ENCODE peak calls at places on chromosomes 13 and 19, in six cellular contexts. One of them, this sample, is unnamed.

GRCh38 chr19:3359850-3360493 is 6.4 kb upstream of the NFIC start:
- DNase-seq in cardiac fibroblast: no peak
- DNase-seq in WTC11: no peak
- DNase-seq in CD4-positive, alpha-beta T cell: no peak
- DNase-seq in fibroblast of the aortic adventitia: no peak
- DNase-seq in mesothelial cell of epicardium: no peak
- DNase-seq in this sample: no peak

GRCh38 chr19:50994129-50994528 is 7.3 kb downstream of the KLK8 start:
- DNase-seq in cardiac fibroblast: peak
- DNase-seq in WTC11: no peak
- DNase-seq in CD4-positive, alpha-beta T cell: no peak
- DNase-seq in fibroblast of the aortic adventitia: no peak
- DNase-seq in mesothelial cell of epicardium: no peak
- DNase-seq in this sample: no peak

GRCh38 chr19:40640744-40641143 is 39.6 kb downstream of the LTBP4 start:
- DNase-seq in cardiac fibroblast: peak
- DNase-seq in WTC11: no peak
- DNase-seq in CD4-positive, alpha-beta T cell: no peak
- DNase-seq in fibroblast of the aortic adventitia: peak
- DNase-seq in mesothelial cell of epicardium: no peak
- DNase-seq in this sample: no peak

GRCh38 chr13:107447591-107447990 is 767.7 kb downstream of the LIG4 start:
- DNase-seq in cardiac fibroblast: no peak
- DNase-seq in WTC11: no peak
- DNase-seq in CD4-positive, alpha-beta T cell: no peak
- DNase-seq in fibroblast of the aortic adventitia: no peak
- DNase-seq in mesothelial cell of epicardium: no peak
- DNase-seq in this sample: no peak

GRCh38 chr19:52566588-52566987 is 3.5 kb upstream of the ZNF701 start:
- DNase-seq in cardiac fibroblast: peak
- DNase-seq in WTC11: no peak
- DNase-seq in CD4-positive, alpha-beta T cell: no peak
- DNase-seq in fibroblast of the aortic adventitia: peak
- DNase-seq in mesothelial cell of epicardium: no peak
- DNase-seq in this sample: peak

GRCh38 chr19:34712606-34713261 is 21.3 kb upstream of the ZNF181 start:
- DNase-seq in cardiac fibroblast: peak
- DNase-seq in WTC11: peak
- DNase-seq in CD4-positive, alpha-beta T cell: peak
- DNase-seq in fibroblast of the aortic adventitia: peak
- DNase-seq in mesothelial cell of epicardium: no peak
- DNase-seq in this sample: peak

GRCh38 chr19:54420383-54421168 is 5.3 kb downstream of the TTYH1 start:
- DNase-seq in cardiac fibroblast: no peak
- DNase-seq in WTC11: peak
- DNase-seq in CD4-positive, alpha-beta T cell: no peak
- DNase-seq in fibroblast of the aortic adventitia: no peak
- DNase-seq in mesothelial cell of epicardium: no peak
- DNase-seq in this sample: no peak

GRCh38 chr13:64263285-64263684 is 2847.6 kb upstream of the PCDH20 start:
- DNase-seq in cardiac fibroblast: no peak
- DNase-seq in WTC11: no peak
- DNase-seq in CD4-positive, alpha-beta T cell: no peak
- DNase-seq in fibroblast of the aortic adventitia: no peak
- DNase-seq in mesothelial cell of epicardium: no peak
- DNase-seq in this sample: no peak

GRCh38 chr13:91240341-91240740 is 107.1 kb upstream of the MIR17HG start:
- DNase-seq in cardiac fibroblast: no peak
- DNase-seq in WTC11: no peak
- DNase-seq in CD4-positive, alpha-beta T cell: no peak
- DNase-seq in fibroblast of the aortic adventitia: no peak
- DNase-seq in mesothelial cell of epicardium: no peak
- DNase-seq in this sample: no peak

GRCh38 chr19:18789883-18790565 is 1.1 kb downstream of the COMP start:
- DNase-seq in cardiac fibroblast: peak
- DNase-seq in WTC11: peak
- DNase-seq in CD4-positive, alpha-beta T cell: peak
- DNase-seq in fibroblast of the aortic adventitia: no peak
- DNase-seq in mesothelial cell of epicardium: no peak
- DNase-seq in this sample: no peak

GRCh38 chr19:40576181-40576584 is 490 bp upstream of the SHKBP1 start:
- DNase-seq in cardiac fibroblast: no peak
- DNase-seq in WTC11: no peak
- DNase-seq in CD4-positive, alpha-beta T cell: peak
- DNase-seq in fibroblast of the aortic adventitia: no peak
- DNase-seq in mesothelial cell of epicardium: no peak
- DNase-seq in this sample: no peak

GRCh38 chr13:50989476-50989875 is 79.9 kb downstream of the RNASEH2B start:
- DNase-seq in cardiac fibroblast: peak
- DNase-seq in WTC11: no peak
- DNase-seq in CD4-positive, alpha-beta T cell: no peak
- DNase-seq in fibroblast of the aortic adventitia: no peak
- DNase-seq in mesothelial cell of epicardium: no peak
- DNase-seq in this sample: no peak
- TF ChIP-seq CTCF in cardiac fibroblast: no peak
- TF ChIP-seq CTCF in WTC11: no peak
- TF ChIP-seq CTCF in CD4-positive, alpha-beta T cell: no peak
- TF ChIP-seq CTCF in fibroblast of the aortic adventitia: peak
- TF ChIP-seq CTCF in mesothelial cell of epicardium: no peak
- TF ChIP-seq CTCF in this sample: peak

GRCh38 chr13:95530178-95530577 is 22.3 kb upstream of the CLDN10 start:
- DNase-seq in cardiac fibroblast: peak
- DNase-seq in WTC11: no peak
- DNase-seq in CD4-positive, alpha-beta T cell: no peak
- DNase-seq in fibroblast of the aortic adventitia: peak
- DNase-seq in mesothelial cell of epicardium: no peak
- DNase-seq in this sample: no peak
- TF ChIP-seq CTCF in cardiac fibroblast: no peak
- TF ChIP-seq CTCF in WTC11: no peak
- TF ChIP-seq CTCF in CD4-positive, alpha-beta T cell: no peak
- TF ChIP-seq CTCF in fibroblast of the aortic adventitia: no peak
- TF ChIP-seq CTCF in mesothelial cell of epicardium: no peak
- TF ChIP-seq CTCF in this sample: no peak

GRCh38 chr19:58022283-58022660 is 11.6 kb upstream of the ZSCAN1 start:
- DNase-seq in cardiac fibroblast: no peak
- DNase-seq in WTC11: peak
- DNase-seq in CD4-positive, alpha-beta T cell: no peak
- DNase-seq in fibroblast of the aortic adventitia: no peak
- DNase-seq in mesothelial cell of epicardium: no peak
- DNase-seq in this sample: no peak
- TF ChIP-seq CTCF in cardiac fibroblast: no peak
- TF ChIP-seq CTCF in WTC11: no peak
- TF ChIP-seq CTCF in CD4-positive, alpha-beta T cell: no peak
- TF ChIP-seq CTCF in fibroblast of the aortic adventitia: no peak
- TF ChIP-seq CTCF in mesothelial cell of epicardium: no peak
- TF ChIP-seq CTCF in this sample: no peak

GRCh38 chr19:1406818-1407661 is at the start of gene DAZAP1:
- DNase-seq in cardiac fibroblast: peak
- DNase-seq in WTC11: peak
- DNase-seq in CD4-positive, alpha-beta T cell: peak
- DNase-seq in fibroblast of the aortic adventitia: peak
- DNase-seq in mesothelial cell of epicardium: peak
- DNase-seq in this sample: peak
- TF ChIP-seq CTCF in cardiac fibroblast: no peak
- TF ChIP-seq CTCF in WTC11: peak
- TF ChIP-seq CTCF in CD4-positive, alpha-beta T cell: peak
- TF ChIP-seq CTCF in fibroblast of the aortic adventitia: peak
- TF ChIP-seq CTCF in mesothelial cell of epicardium: peak
- TF ChIP-seq CTCF in this sample: peak

GRCh38 chr13:100442095-100442832 is 146.3 kb downstream of the GGACT start:
- DNase-seq in cardiac fibroblast: no peak
- DNase-seq in WTC11: no peak
- DNase-seq in CD4-positive, alpha-beta T cell: no peak
- DNase-seq in fibroblast of the aortic adventitia: no peak
- DNase-seq in mesothelial cell of epicardium: no peak
- DNase-seq in this sample: no peak
- TF ChIP-seq CTCF in cardiac fibroblast: no peak
- TF ChIP-seq CTCF in WTC11: no peak
- TF ChIP-seq CTCF in CD4-positive, alpha-beta T cell: no peak
- TF ChIP-seq CTCF in fibroblast of the aortic adventitia: no peak
- TF ChIP-seq CTCF in mesothelial cell of epicardium: no peak
- TF ChIP-seq CTCF in this sample: peak

DNA sequence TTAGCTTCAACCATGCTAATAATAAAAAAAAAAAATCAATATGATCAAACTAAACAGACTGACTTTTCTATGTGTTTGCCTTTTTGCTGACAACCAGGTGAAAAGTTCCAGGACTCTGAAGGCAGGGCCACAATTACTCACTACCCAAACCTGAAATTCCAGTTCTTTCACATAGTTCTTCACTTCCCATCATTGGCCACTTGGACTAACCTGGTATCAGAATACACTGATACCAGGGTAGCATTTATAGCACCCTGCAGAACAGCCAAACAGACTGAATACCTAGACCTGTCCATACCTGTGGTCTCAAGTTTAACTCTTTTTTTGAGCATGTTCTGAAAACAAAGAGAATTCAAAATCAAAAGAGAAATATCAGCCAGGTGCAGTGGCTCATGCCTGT is 25.1 kb downstream of the ELF1 start:
- DNase-seq in cardiac fibroblast: no peak
- DNase-seq in WTC11: no peak
- DNase-seq in CD4-positive, alpha-beta T cell: no peak
- DNase-seq in fibroblast of the aortic adventitia: no peak
- DNase-seq in mesothelial cell of epicardium: no peak
- DNase-seq in this sample: no peak
- TF ChIP-seq CTCF in cardiac fibroblast: no peak
- TF ChIP-seq CTCF in WTC11: no peak
- TF ChIP-seq CTCF in CD4-positive, alpha-beta T cell: no peak
- TF ChIP-seq CTCF in fibroblast of the aortic adventitia: no peak
- TF ChIP-seq CTCF in mesothelial cell of epicardium: no peak
- TF ChIP-seq CTCF in this sample: no peak

GRCh38 chr13:21871919-21872318 is 201.0 kb downstream of the FGF9 start:
- DNase-seq in cardiac fibroblast: no peak
- DNase-seq in WTC11: no peak
- DNase-seq in CD4-positive, alpha-beta T cell: no peak
- DNase-seq in fibroblast of the aortic adventitia: no peak
- DNase-seq in mesothelial cell of epicardium: no peak
- DNase-seq in this sample: no peak
- TF ChIP-seq CTCF in cardiac fibroblast: no peak
- TF ChIP-seq CTCF in WTC11: no peak
- TF ChIP-seq CTCF in CD4-positive, alpha-beta T cell: no peak
- TF ChIP-seq CTCF in fibroblast of the aortic adventitia: no peak
- TF ChIP-seq CTCF in mesothelial cell of epicardium: no peak
- TF ChIP-seq CTCF in this sample: no peak

GRCh38 chr13:101785858-101786257 is 333.4 kb downstream of the ITGBL1 start:
- DNase-seq in cardiac fibroblast: peak
- DNase-seq in WTC11: peak
- DNase-seq in CD4-positive, alpha-beta T cell: no peak
- DNase-seq in fibroblast of the aortic adventitia: no peak
- DNase-seq in mesothelial cell of epicardium: no peak
- DNase-seq in this sample: peak
- TF ChIP-seq CTCF in cardiac fibroblast: no peak
- TF ChIP-seq CTCF in WTC11: no peak
- TF ChIP-seq CTCF in CD4-positive, alpha-beta T cell: no peak
- TF ChIP-seq CTCF in fibroblast of the aortic adventitia: no peak
- TF ChIP-seq CTCF in mesothelial cell of epicardium: no peak
- TF ChIP-seq CTCF in this sample: peak